ENCODE peak calls at places on chromosomes 16 and 17, in four cellular contexts. Q, Z, B and X are unnamed samples.

GRCh38 chr17:15092261-15092660 is 172.9 kb downstream of the PMP22 start:
- DNase-seq in Q (no peak), B (no peak), Z (no peak), X (no peak)

GRCh38 chr16:7714775-7715174 is 382.1 kb downstream of the RBFOX1 start:
- DNase-seq in Q (no peak), B (no peak), Z (no peak), X (no peak)

GRCh38 chr17:33204701-33205100 is 88.4 kb downstream of the ASIC2 start:
- DNase-seq in B (no peak), Q (no peak), Z (no peak), X (no peak)

GRCh38 chr17:44925731-44926697 is 10.7 kb upstream of the GFAP start:
- DNase-seq in B (no peak), Z (no peak), Q (no peak), X (no peak)

GRCh38 chr16:1337486-1337885 is 4.0 kb downstream of the BAIAP3 start:
- DNase-seq in Q (no peak), B (peak), Z (no peak), X (no peak)

GRCh38 chr16:3589001-3589400 is 11.8 kb upstream of the NLRC3 start:
- DNase-seq in B (no peak), Q (no peak), Z (no peak), X (no peak)

GRCh38 chr16:53692146-53692545 is 11.5 kb downstream of the RPGRIP1L start:
- DNase-seq in Q (no peak), Z (no peak), B (no peak), X (no peak)

GRCh38 chr16:12570046-12570618 is 233.6 kb downstream of the CPPED1 start:
- DNase-seq in Q (no peak), B (no peak), Z (no peak), X (no peak)

GRCh38 chr16:56681939-56682702 is at the start of gene MT1X:
- DNase-seq in Q (peak), B (peak), Z (peak), X (peak)

GRCh38 chr16:17340804-17341203 is 130.0 kb downstream of the XYLT1 start:
- DNase-seq in B (no peak), Q (no peak), Z (no peak), X (no peak)